ENCODE peak calls at places on chromosomes 3 and 15, in ten cellular contexts. D is fibroblast of the aortic adventitia; Z is HCEC 1CT; P is effector memory CD8-positive, alpha-beta T cell; F is stimulated activated CD4-positive, alpha-beta T cell treated with anti-CD3 and anti-CD28 coated beads, Interleukin-1b, Interleukin-23, amount 100 ng/mL, for 1 hour; X is NCI-H1694 treated with DMSO at 0.1 percent for 48 hours; M is stimulated activated CD8-positive, alpha-beta memory T cell treated with anti-CD3 and anti-CD28 coated beads, Interleukin-7, amount 100 ng/mL, for 4 hours; W is EL; R is midbrain; O is T-helper 17 cell. C is an unnamed sample.

GRCh38 chr3:102979682-102980378 is 545.0 kb downstream of the ZPLD1 start:
- DNase-seq in X (no peak), P (no peak), R (no peak), Z (peak), O (no peak), D (peak), M (no peak), W (peak), F (no peak), C (no peak)

GRCh38 chr3:187909871-187910270 is 164.6 kb upstream of the BCL6 start:
- DNase-seq in W (no peak), O (no peak), F (no peak), M (no peak), X (no peak), P (no peak), D (no peak), R (no peak), Z (no peak), C (no peak)

GRCh38 chr3:9204253-9205005 is 45.0 kb downstream of the SRGAP3 start:
- DNase-seq in X (no peak), D (no peak), F (no peak), O (no peak), R (peak), Z (no peak), W (no peak), M (no peak), P (no peak), C (no peak)

GRCh38 chr3:56869157-56869889 is 67.6 kb upstream of the ARHGEF3 start:
- DNase-seq in Z (no peak), X (no peak), F (no peak), P (no peak), O (no peak), D (no peak), M (no peak), W (no peak), R (no peak), C (no peak)

GRCh38 chr3:19213608-19214220 is 65.4 kb downstream of the KCNH8 start:
- DNase-seq in O (no peak), D (no peak), R (peak), M (no peak), Z (no peak), F (no peak), P (no peak), W (no peak), X (no peak), C (no peak)

GRCh38 chr3:185699927-185700326 is 113.8 kb downstream of the SENP2 start:
- DNase-seq in O (no peak), W (no peak), D (no peak), Z (no peak), P (no peak), M (no peak), F (no peak), R (no peak), X (no peak), C (no peak)

GRCh38 chr3:47850803-47851417 is 48.0 kb downstream of the DHX30 start:
- DNase-seq in F (no peak), O (no peak), Z (no peak), X (no peak), W (no peak), D (no peak), P (no peak), R (no peak), M (no peak), C (no peak)

GRCh38 chr15:88257311-88257901 is 867 bp upstream of the NTRK3 start:
- DNase-seq in D (peak), W (peak), P (no peak), R (peak), F (no peak), M (peak), X (peak), Z (no peak), O (no peak), C (no peak)

GRCh38 chr15:59885832-59886231 is 118.3 kb upstream of the FOXB1 start:
- DNase-seq in F (no peak), O (no peak), M (no peak), P (no peak), R (no peak), D (peak), Z (no peak), W (peak), X (peak), C (no peak)

GRCh38 chr15:70469651-70470555 is 293.5 kb downstream of the UACA start:
- DNase-seq in X (peak), R (no peak), O (no peak), F (no peak), M (no peak), W (no peak), D (no peak), P (no peak), Z (no peak), C (no peak)

GRCh38 chr3:31423522-31423921 is 109.2 kb upstream of the STT3B start:
- DNase-seq in P (no peak), X (no peak), M (no peak), Z (peak), D (peak), O (no peak), F (no peak), W (peak), R (no peak), C (no peak)

GRCh38 chr3:145889730-145890129 is 271.3 kb downstream of the PLOD2 start:
- DNase-seq in F (no peak), O (no peak), W (no peak), D (no peak), X (no peak), P (no peak), Z (no peak), R (no peak), M (no peak), C (no peak)

GRCh38 chr15:39642011-39642640 is 61.2 kb downstream of the THBS1 start:
- DNase-seq in O (no peak), W (peak), R (no peak), F (no peak), M (no peak), Z (peak), X (no peak), P (no peak), D (peak), C (no peak)

GRCh38 chr15:73632670-73633058 is 525 bp downstream of the NPTN start:
- DNase-seq in M (no peak), P (peak), D (no peak), Z (no peak), O (peak), X (no peak), F (no peak), W (no peak), R (no peak), C (no peak)

GRCh38 chr15:100097342-100097899 is 244.4 kb downstream of the ADAMTS17 start:
- DNase-seq in X (no peak), F (no peak), R (no peak), W (no peak), D (no peak), M (no peak), O (no peak), P (no peak), Z (no peak), C (no peak)

GRCh38 chr15:48298914-48299313 is 32.3 kb upstream of the DUT start:
- DNase-seq in F (no peak), Z (no peak), M (no peak), P (no peak), O (no peak), D (no peak), W (no peak), R (no peak), X (no peak), C (no peak)

GRCh38 chr3:169203631-169204550 is 459.6 kb downstream of the MECOM start:
- DNase-seq in W (no peak), F (no peak), P (no peak), D (peak), X (no peak), R (no peak), Z (no peak), O (no peak), M (no peak), C (no peak)

GRCh38 chr15:99412082-99412481 is 153.7 kb upstream of the MEF2A start:
- DNase-seq in F (no peak), O (no peak), W (no peak), X (no peak), Z (no peak), M (no peak), R (no peak), P (no peak), D (no peak), C (no peak)

GRCh38 chr3:50961361-50961760 is 286.6 kb downstream of the DOCK3 start:
- DNase-seq in R (no peak), X (no peak), M (no peak), Z (no peak), P (no peak), W (no peak), D (no peak), F (no peak), O (no peak), C (no peak)

GRCh38 chr15:63466378-63467192 is 37.8 kb upstream of the USP3 start:
- DNase-seq in P (peak), X (peak), M (peak), Z (peak), R (peak), W (peak), O (peak), D (peak), F (peak), C (peak)

GRCh38 chr3:195774917-195775316 is 36.8 kb downstream of the MUC4 start:
- DNase-seq in W (peak), F (no peak), X (peak), R (peak), P (no peak), M (no peak), D (peak), Z (peak), O (no peak), C (no peak)

GRCh38 chr15:85333132-85333831 is 47.1 kb upstream of the AKAP13 start:
- DNase-seq in D (peak), Z (peak), F (no peak), W (peak), M (no peak), R (no peak), P (no peak), X (no peak), O (no peak), C (no peak)

GRCh38 chr3:1971780-1972179 is 126.9 kb upstream of the CNTN4 start:
- DNase-seq in D (peak), O (no peak), F (no peak), W (no peak), R (no peak), M (no peak), P (no peak), Z (no peak), X (no peak), C (no peak)

GRCh38 chr3:50356553-50356952 is 2.8 kb downstream of the TMEM115 start:
- DNase-seq in X (no peak), W (peak), O (no peak), F (no peak), M (no peak), R (no peak), D (peak), Z (no peak), P (no peak), C (no peak)

GRCh38 chr3:89104499-89104898 is 2.9 kb upstream of the EPHA3 start:
- DNase-seq in F (no peak), P (no peak), W (no peak), X (no peak), M (no peak), R (no peak), D (no peak), O (no peak), Z (peak), C (no peak)

GRCh38 chr3:157226173-157226847 is 66.4 kb upstream of the CCNL1 start:
- DNase-seq in D (peak), O (no peak), P (no peak), Z (peak), F (no peak), M (no peak), R (no peak), W (peak), X (no peak), C (no peak)

GRCh38 chr3:37861540-37862051 is at the start of gene CTDSPL:
- DNase-seq in X (no peak), P (no peak), W (peak), M (no peak), O (no peak), R (peak), D (peak), Z (peak), F (no peak), C (no peak)

GRCh38 chr15:30859091-30859874 is 44.4 kb upstream of the FAN1 start:
- DNase-seq in P (peak), F (no peak), D (peak), M (no peak), R (no peak), X (no peak), W (peak), O (no peak), Z (peak), C (no peak)

GRCh38 chr15:70912187-70912586 is 19.6 kb downstream of the LRRC49 start:
- DNase-seq in O (no peak), W (no peak), X (no peak), P (no peak), M (no peak), R (no peak), F (no peak), D (no peak), Z (no peak), C (no peak)

GRCh38 chr3:177681852-177682251 is 484.6 kb upstream of the TBL1XR1 start:
- DNase-seq in F (no peak), M (no peak), W (no peak), P (peak), X (no peak), Z (no peak), D (no peak), O (no peak), R (no peak), C (no peak)

GRCh38 chr15:92845109-92845508 is 55.0 kb upstream of the CHD2 start:
- DNase-seq in D (peak), W (peak), P (no peak), O (no peak), M (no peak), X (no peak), R (peak), Z (peak), F (no peak), C (no peak)

GRCh38 chr3:47283193-47283537 is 421 bp downstream of the KLHL18 start:
- DNase-seq in X (no peak), M (no peak), W (peak), Z (peak), F (no peak), O (peak), D (no peak), P (peak), R (no peak), C (no peak)

GRCh38 chr3:86801921-86802320 is 189.0 kb downstream of the VGLL3 start:
- DNase-seq in R (no peak), M (no peak), X (no peak), W (peak), F (no peak), O (no peak), P (no peak), D (peak), Z (peak), C (no peak)

GRCh38 chr3:40690696-40691597 is 166.2 kb downstream of the ZNF621 start:
- DNase-seq in F (no peak), X (no peak), R (peak), W (no peak), D (peak), O (no peak), Z (no peak), M (no peak), P (no peak), C (no peak)

GRCh38 chr3:44513513-44513912 is 36.0 kb upstream of the ZNF445 start:
- DNase-seq in R (no peak), D (no peak), O (no peak), P (no peak), Z (no peak), W (no peak), M (no peak), F (no peak), X (no peak), C (no peak)

GRCh38 chr3:71008350-71008923 is 575.1 kb downstream of the FOXP1 start:
- DNase-seq in W (no peak), Z (no peak), M (no peak), D (no peak), R (no peak), P (no peak), F (no peak), X (no peak), O (no peak), C (peak)

GRCh38 chr15:33443699-33444098 is 132.9 kb downstream of the RYR3 start:
- DNase-seq in M (no peak), D (no peak), W (no peak), R (no peak), O (no peak), F (no peak), P (no peak), Z (no peak), X (no peak), C (no peak)

GRCh38 chr3:187208159-187208558 is 10.9 kb downstream of the RTP1 start:
- DNase-seq in F (no peak), Z (no peak), O (no peak), R (no peak), D (peak), W (peak), P (no peak), X (no peak), M (no peak), C (no peak)

GRCh38 chr3:42225486-42226363 is 40.3 kb downstream of the CCK start:
- DNase-seq in P (no peak), M (no peak), O (no peak), Z (no peak), D (no peak), R (no peak), F (no peak), W (no peak), X (no peak), C (no peak)